ENCODE peak calls at places on chromosome 17, in seven cellular contexts. One of them, this sample, is unnamed.

GRCh38 chr17:20059728-20060188 is 50.6 kb downstream of the SPECC1 start:
- DNase-seq in OCI-LY7: no peak
- DNase-seq in neural progenitor cell: no peak
- DNase-seq in hepatocyte: no peak
- DNase-seq in GM23248: peak; percentile 28
- DNase-seq in HCT116: no peak
- DNase-seq in GM23338: no peak
- DNase-seq in this sample: peak; percentile 88

GRCh38 chr17:35171834-35172233 is 22.4 kb downstream of the SLC35G3 start:
- DNase-seq in neural progenitor cell: no peak
- DNase-seq in OCI-LY7: no peak
- DNase-seq in GM23338: no peak
- DNase-seq in hepatocyte: no peak
- DNase-seq in GM23248: peak; percentile 66
- DNase-seq in HCT116: no peak
- DNase-seq in this sample: peak; percentile 33

GRCh38 chr17:2484876-2485275 is 26.8 kb downstream of the METTL16 start:
- DNase-seq in GM23248: no peak
- DNase-seq in GM23338: peak; percentile 73
- DNase-seq in HCT116: no peak
- DNase-seq in OCI-LY7: no peak
- DNase-seq in hepatocyte: no peak
- DNase-seq in neural progenitor cell: peak; percentile 75
- DNase-seq in this sample: no peak

GRCh38 chr17:12522743-12523181 is 142.9 kb upstream of the MYOCD start:
- DNase-seq in HCT116: no peak
- DNase-seq in hepatocyte: peak; percentile 63
- DNase-seq in OCI-LY7: no peak
- DNase-seq in GM23338: peak; percentile 15
- DNase-seq in GM23248: peak; percentile 18
- DNase-seq in neural progenitor cell: peak; percentile 12
- DNase-seq in this sample: peak; percentile 38

GRCh38 chr17:32827227-32827626 is 49.7 kb downstream of the MYO1D start:
- DNase-seq in GM23338: no peak
- DNase-seq in GM23248: peak; percentile 24
- DNase-seq in neural progenitor cell: no peak
- DNase-seq in HCT116: no peak
- DNase-seq in hepatocyte: no peak
- DNase-seq in OCI-LY7: no peak
- DNase-seq in this sample: no peak

GRCh38 chr17:15381707-15382106 is 40.3 kb upstream of the TEKT3 start:
- DNase-seq in neural progenitor cell: no peak
- DNase-seq in GM23248: no peak
- DNase-seq in OCI-LY7: no peak
- DNase-seq in GM23338: no peak
- DNase-seq in HCT116: no peak
- DNase-seq in hepatocyte: peak; percentile 26
- DNase-seq in this sample: peak; percentile 91

GRCh38 chr17:66673668-66674276 is 161.1 kb upstream of the CACNG5 start:
- DNase-seq in neural progenitor cell: peak; percentile 78
- DNase-seq in OCI-LY7: peak; percentile 41
- DNase-seq in GM23338: peak; percentile 84
- DNase-seq in hepatocyte: peak; percentile 78
- DNase-seq in GM23248: peak; percentile 87
- DNase-seq in HCT116: peak; percentile 72
- DNase-seq in this sample: peak; percentile 92

GRCh38 chr17:61551255-61551742 is 39.7 kb downstream of the NACA2 start:
- DNase-seq in neural progenitor cell: peak; percentile 31
- DNase-seq in GM23338: peak; percentile 61
- DNase-seq in hepatocyte: peak; percentile 63
- DNase-seq in HCT116: peak; percentile 59
- DNase-seq in GM23248: peak; percentile 70
- DNase-seq in OCI-LY7: peak; percentile 58
- DNase-seq in this sample: peak; percentile 84

GRCh38 chr17:4014148-4014927 is 50.1 kb upstream of the ATP2A3 start:
- DNase-seq in neural progenitor cell: no peak
- DNase-seq in OCI-LY7: no peak
- DNase-seq in GM23248: no peak
- DNase-seq in HCT116: no peak
- DNase-seq in hepatocyte: no peak
- DNase-seq in GM23338: no peak
- DNase-seq in this sample: no peak

GRCh38 chr17:77499699-77500435 is 359.1 kb downstream of the SEC14L1 start:
- DNase-seq in HCT116: no peak
- DNase-seq in GM23338: no peak
- DNase-seq in GM23248: no peak
- DNase-seq in OCI-LY7: no peak
- DNase-seq in hepatocyte: peak; percentile 2
- DNase-seq in neural progenitor cell: no peak
- DNase-seq in this sample: no peak

GRCh38 chr17:67594115-67594878 is 123.4 kb upstream of the NOL11 start:
- DNase-seq in GM23338: no peak
- DNase-seq in OCI-LY7: no peak
- DNase-seq in hepatocyte: peak; percentile 28
- DNase-seq in neural progenitor cell: no peak
- DNase-seq in HCT116: no peak
- DNase-seq in GM23248: no peak
- DNase-seq in this sample: no peak

GRCh38 chr17:82767041-82767754 is 15.3 kb downstream of the TBCD start:
- DNase-seq in HCT116: no peak
- DNase-seq in GM23248: peak; percentile 67
- DNase-seq in OCI-LY7: peak; percentile 73
- DNase-seq in GM23338: peak; percentile 90
- DNase-seq in neural progenitor cell: peak; percentile 76
- DNase-seq in hepatocyte: peak; percentile 71
- DNase-seq in this sample: peak; percentile 55

GRCh38 chr17:40362696-40363479 is 1.6 kb downstream of the GJD3 start:
- DNase-seq in hepatocyte: peak; percentile 91
- DNase-seq in GM23248: peak; percentile 89
- DNase-seq in neural progenitor cell: peak; percentile 92
- DNase-seq in HCT116: peak; percentile 54
- DNase-seq in OCI-LY7: peak; percentile 82
- DNase-seq in GM23338: peak; percentile 94
- DNase-seq in this sample: peak; percentile 75

GRCh38 chr17:6452471-6453266 is 8.4 kb downstream of the PIMREG start:
- DNase-seq in GM23248: no peak
- DNase-seq in OCI-LY7: no peak
- DNase-seq in hepatocyte: no peak
- DNase-seq in neural progenitor cell: no peak
- DNase-seq in HCT116: no peak
- DNase-seq in GM23338: peak; percentile 34
- DNase-seq in this sample: no peak

GRCh38 chr17:45147581-45148182 is 593 bp upstream of the HEXIM1 start:
- DNase-seq in HCT116: peak; percentile 95
- DNase-seq in GM23338: peak; percentile 95
- DNase-seq in neural progenitor cell: peak; percentile 93
- DNase-seq in hepatocyte: peak; percentile 91
- DNase-seq in OCI-LY7: peak; percentile 98
- DNase-seq in GM23248: peak; percentile 94
- DNase-seq in this sample: peak; percentile 94

GRCh38 chr17:76735006-76735405 is 2.1 kb downstream of the SRSF2 start:
- DNase-seq in GM23248: peak; percentile 61
- DNase-seq in hepatocyte: no peak
- DNase-seq in neural progenitor cell: peak; percentile 16
- DNase-seq in HCT116: no peak
- DNase-seq in GM23338: no peak
- DNase-seq in OCI-LY7: peak; percentile 78
- DNase-seq in this sample: peak; percentile 44

GRCh38 chr17:16463341-16464000 is 28.5 kb downstream of the LRRC75A start:
- DNase-seq in GM23248: peak; percentile 57
- DNase-seq in neural progenitor cell: no peak
- DNase-seq in GM23338: peak; percentile 66
- DNase-seq in OCI-LY7: no peak
- DNase-seq in HCT116: no peak
- DNase-seq in hepatocyte: peak; percentile 73
- DNase-seq in this sample: peak; percentile 28

GRCh38 chr17:76473541-76473985 is 6.2 kb downstream of the AANAT start:
- DNase-seq in GM23248: peak; percentile 34
- DNase-seq in hepatocyte: no peak
- DNase-seq in neural progenitor cell: peak; percentile 68
- DNase-seq in OCI-LY7: no peak
- DNase-seq in HCT116: no peak
- DNase-seq in GM23338: peak; percentile 81
- DNase-seq in this sample: no peak

GRCh38 chr17:37816951-37817350 is 72.1 kb upstream of the HNF1B start:
- DNase-seq in OCI-LY7: no peak
- DNase-seq in HCT116: no peak
- DNase-seq in neural progenitor cell: no peak
- DNase-seq in hepatocyte: no peak
- DNase-seq in GM23338: peak; percentile 34
- DNase-seq in GM23248: no peak
- DNase-seq in this sample: no peak
- H2AFZ ChIP-seq in OCI-LY7: no peak overlapping the region
- H2AFZ ChIP-seq in HCT116: peak overlapping the region; percentile 88
- H2AFZ ChIP-seq in neural progenitor cell: no peak overlapping the region
- H2AFZ ChIP-seq in hepatocyte: no peak overlapping the region
- H2AFZ ChIP-seq in GM23338: no peak overlapping the region
- H2AFZ ChIP-seq in GM23248: peak overlapping the region; percentile 46
- H2AFZ ChIP-seq in this sample: no peak overlapping the region

GRCh38 chr17:56926270-56926669 is 12.4 kb upstream of the TRIM25 start:
- DNase-seq in neural progenitor cell: no peak
- DNase-seq in GM23338: peak; percentile 58
- DNase-seq in OCI-LY7: no peak
- DNase-seq in hepatocyte: no peak
- DNase-seq in HCT116: no peak
- DNase-seq in GM23248: no peak
- DNase-seq in this sample: no peak

GRCh38 chr17:56930739-56931337 is 17.0 kb upstream of the TRIM25 start:
- DNase-seq in hepatocyte: no peak
- DNase-seq in neural progenitor cell: no peak
- DNase-seq in OCI-LY7: no peak
- DNase-seq in GM23248: no peak
- DNase-seq in HCT116: no peak
- DNase-seq in GM23338: peak; percentile 22
- DNase-seq in this sample: no peak

GRCh38 chr17:56928586-56928985 is 14.7 kb upstream of the TRIM25 start:
- DNase-seq in GM23338: no peak
- DNase-seq in OCI-LY7: no peak
- DNase-seq in HCT116: no peak
- DNase-seq in GM23248: no peak
- DNase-seq in hepatocyte: no peak
- DNase-seq in neural progenitor cell: no peak
- DNase-seq in this sample: no peak

GRCh38 chr17:56926704-56927103 is 12.9 kb upstream of the TRIM25 start:
- DNase-seq in hepatocyte: no peak
- DNase-seq in HCT116: no peak
- DNase-seq in OCI-LY7: no peak
- DNase-seq in GM23338: peak; percentile 29
- DNase-seq in neural progenitor cell: no peak
- DNase-seq in GM23248: no peak
- DNase-seq in this sample: peak; percentile 14

DNA sequence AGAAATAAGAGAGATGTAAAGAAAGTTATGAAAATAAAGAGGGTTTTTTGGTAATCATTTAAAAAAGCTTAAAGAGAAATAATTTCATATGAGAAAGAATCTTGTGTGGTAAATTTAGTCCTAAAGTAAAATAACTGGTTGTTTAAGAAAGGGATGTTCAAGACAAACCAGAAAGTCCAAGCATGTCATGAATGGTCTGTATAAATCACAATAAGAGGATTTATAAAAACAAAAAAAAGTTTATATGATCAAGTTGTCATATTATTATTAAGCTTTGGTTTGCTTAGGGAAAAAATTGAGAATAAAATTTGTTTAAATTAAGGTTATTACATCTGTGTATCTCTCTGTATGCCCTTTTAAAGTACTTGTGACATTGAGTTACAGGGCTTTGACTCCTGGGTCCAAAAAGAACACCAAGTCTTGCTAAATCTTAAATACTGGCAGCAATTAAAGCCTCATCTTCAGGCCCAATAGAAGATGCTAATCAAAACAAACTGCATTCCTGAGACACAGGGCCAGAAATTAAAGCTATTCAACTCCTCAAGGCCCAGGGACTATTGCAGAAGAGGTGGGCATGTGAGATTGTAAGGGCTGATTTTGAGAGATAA is 15.6 kb upstream of the TRIM25 start:
- DNase-seq in neural progenitor cell: peak; percentile 49
- DNase-seq in GM23338: peak; percentile 74
- DNase-seq in HCT116: peak; percentile 39
- DNase-seq in GM23248: no peak
- DNase-seq in hepatocyte: no peak
- DNase-seq in OCI-LY7: peak; percentile 57
- DNase-seq in this sample: peak; percentile 42
- TF ChIP-seq EZH2phosphoT487 in neural progenitor cell: no peak
- TF ChIP-seq EZH2phosphoT487 in GM23338: no peak
- TF ChIP-seq EZH2phosphoT487 in HCT116: no peak
- TF ChIP-seq EZH2phosphoT487 in GM23248: no peak
- TF ChIP-seq EZH2phosphoT487 in hepatocyte: no peak
- TF ChIP-seq EZH2phosphoT487 in OCI-LY7: no peak
- TF ChIP-seq EZH2phosphoT487 in this sample: no peak

DNA sequence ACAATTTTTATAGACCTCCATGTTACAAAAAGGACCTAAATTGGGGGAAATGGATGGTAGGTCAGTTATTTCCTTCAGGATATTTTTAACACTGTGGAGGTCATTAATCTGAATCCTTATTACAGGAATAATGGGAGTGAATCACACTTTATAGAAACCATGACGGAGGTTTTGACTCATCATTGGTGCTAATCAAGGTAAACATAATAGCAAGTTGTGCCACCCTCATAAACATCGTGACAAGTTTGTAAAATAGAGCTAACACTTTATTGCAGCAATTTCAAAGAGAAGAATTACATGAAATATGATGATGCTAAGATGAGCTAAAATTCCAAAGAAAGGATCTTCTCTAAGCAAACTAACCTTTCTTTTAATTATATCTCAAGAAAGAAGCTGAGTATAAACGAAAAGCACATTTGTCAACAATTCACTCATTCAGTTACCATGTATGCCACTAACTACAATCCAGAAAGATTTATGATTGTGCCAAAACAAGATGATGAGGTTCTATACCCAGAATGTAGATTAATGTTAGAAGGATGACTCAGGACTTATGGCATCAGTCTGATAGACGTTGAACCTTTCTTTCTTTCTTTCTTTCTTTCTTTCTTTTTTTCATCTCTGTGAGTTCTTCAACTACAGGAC is 23.5 kb downstream of the STAT5B start:
- DNase-seq in GM23338: no peak
- DNase-seq in HCT116: no peak
- DNase-seq in hepatocyte: no peak
- DNase-seq in neural progenitor cell: no peak
- DNase-seq in OCI-LY7: no peak
- DNase-seq in GM23248: peak; percentile 40
- DNase-seq in this sample: no peak
- H3K4me3 ChIP-seq in GM23338: no peak overlapping the region
- H3K4me3 ChIP-seq in HCT116: no peak overlapping the region
- H3K4me3 ChIP-seq in hepatocyte: no peak overlapping the region
- H3K4me3 ChIP-seq in neural progenitor cell: no peak overlapping the region
- H3K4me3 ChIP-seq in OCI-LY7: no peak overlapping the region
- H3K4me3 ChIP-seq in GM23248: no peak overlapping the region
- H3K4me3 ChIP-seq in this sample: no peak overlapping the region

GRCh38 chr17:56185905-56186783 is 32.9 kb downstream of the ANKFN1 start:
- DNase-seq in hepatocyte: peak; percentile 27
- DNase-seq in neural progenitor cell: no peak
- DNase-seq in GM23248: peak; percentile 90
- DNase-seq in OCI-LY7: no peak
- DNase-seq in GM23338: no peak
- DNase-seq in HCT116: no peak
- DNase-seq in this sample: peak; percentile 9

GRCh38 chr17:56185491-56185890 is 32.2 kb downstream of the ANKFN1 start:
- DNase-seq in GM23248: peak; percentile 67
- DNase-seq in GM23338: no peak
- DNase-seq in hepatocyte: peak; percentile 24
- DNase-seq in OCI-LY7: no peak
- DNase-seq in neural progenitor cell: no peak
- DNase-seq in HCT116: no peak
- DNase-seq in this sample: no peak

GRCh38 chr17:56184650-56185049 is 31.4 kb downstream of the ANKFN1 start:
- DNase-seq in hepatocyte: no peak
- DNase-seq in GM23338: no peak
- DNase-seq in neural progenitor cell: no peak
- DNase-seq in HCT116: no peak
- DNase-seq in GM23248: no peak
- DNase-seq in OCI-LY7: no peak
- DNase-seq in this sample: no peak
- H2AFZ ChIP-seq in hepatocyte: no peak overlapping the region
- H2AFZ ChIP-seq in GM23338: no peak overlapping the region
- H2AFZ ChIP-seq in neural progenitor cell: no peak overlapping the region
- H2AFZ ChIP-seq in HCT116: no peak overlapping the region
- H2AFZ ChIP-seq in GM23248: no peak overlapping the region
- H2AFZ ChIP-seq in OCI-LY7: no peak overlapping the region
- H2AFZ ChIP-seq in this sample: no peak overlapping the region

This sample was measured in PC-3.